ENCODE peak calls at places on chromosome 15, in five cellular contexts. One of them, this sample, is unnamed.

GRCh38 chr15:65468229-65468628 is 45.5 kb upstream of the IGDCC4 start:
- DNase-seq in kidney epithelial cell: no peak
- DNase-seq in endothelial cell: no peak
- DNase-seq in WERI-Rb-1: no peak
- DNase-seq in left lung: no peak
- DNase-seq in this sample: no peak

GRCh38 chr15:49692514-49693090 is 71.8 kb downstream of the DTWD1 start:
- DNase-seq in kidney epithelial cell: no peak
- DNase-seq in WERI-Rb-1: no peak
- DNase-seq in left lung: no peak
- DNase-seq in endothelial cell: no peak
- DNase-seq in this sample: no peak

GRCh38 chr15:63492541-63493077 is 11.8 kb upstream of the USP3 start:
- DNase-seq in kidney epithelial cell: no peak
- DNase-seq in WERI-Rb-1: peak; percentile 51
- DNase-seq in endothelial cell: no peak
- DNase-seq in left lung: no peak
- DNase-seq in this sample: no peak

GRCh38 chr15:33161209-33161608 is 33.3 kb downstream of the FMN1 start:
- DNase-seq in WERI-Rb-1: peak; percentile 48
- DNase-seq in left lung: no peak
- DNase-seq in kidney epithelial cell: no peak
- DNase-seq in endothelial cell: no peak
- DNase-seq in this sample: no peak

GRCh38 chr15:89463113-89463512 is 33.3 kb downstream of the RHCG start:
- DNase-seq in WERI-Rb-1: no peak
- DNase-seq in kidney epithelial cell: no peak
- DNase-seq in endothelial cell: no peak
- DNase-seq in left lung: no peak
- DNase-seq in this sample: no peak

GRCh38 chr15:82108489-82109078 is 62.8 kb upstream of the MEX3B start:
- DNase-seq in WERI-Rb-1: peak; percentile 67
- DNase-seq in kidney epithelial cell: no peak
- DNase-seq in left lung: peak; percentile 35
- DNase-seq in endothelial cell: peak; percentile 89
- DNase-seq in this sample: no peak

GRCh38 chr15:58440922-58441321 is 9.1 kb downstream of the LIPC start:
- DNase-seq in left lung: peak; percentile 74
- DNase-seq in kidney epithelial cell: no peak
- DNase-seq in WERI-Rb-1: no peak
- DNase-seq in endothelial cell: no peak
- DNase-seq in this sample: no peak

GRCh38 chr15:78685925-78686324 is 44.9 kb upstream of the CHRNB4 start:
- DNase-seq in kidney epithelial cell: no peak
- DNase-seq in left lung: no peak
- DNase-seq in endothelial cell: no peak
- DNase-seq in WERI-Rb-1: no peak
- DNase-seq in this sample: no peak

GRCh38 chr15:69491051-69491505 is 38.5 kb downstream of the RPLP1 start:
- DNase-seq in kidney epithelial cell: no peak
- DNase-seq in endothelial cell: no peak
- DNase-seq in left lung: no peak
- DNase-seq in WERI-Rb-1: no peak
- DNase-seq in this sample: no peak

GRCh38 chr15:78854973-78855372 is 17.7 kb upstream of the MORF4L1 start:
- DNase-seq in WERI-Rb-1: no peak
- DNase-seq in kidney epithelial cell: no peak
- DNase-seq in endothelial cell: no peak
- DNase-seq in left lung: no peak
- DNase-seq in this sample: no peak

GRCh38 chr15:69131362-69132215 is 28.8 kb upstream of the GLCE start:
- DNase-seq in endothelial cell: no peak
- DNase-seq in kidney epithelial cell: no peak
- DNase-seq in WERI-Rb-1: no peak
- DNase-seq in left lung: peak; percentile 48
- DNase-seq in this sample: no peak

GRCh38 chr15:24862726-24863521 is 91.9 kb upstream of the SNRPN start:
- DNase-seq in endothelial cell: no peak
- DNase-seq in left lung: no peak
- DNase-seq in WERI-Rb-1: no peak
- DNase-seq in kidney epithelial cell: no peak
- DNase-seq in this sample: no peak

GRCh38 chr15:39472661-39473657 is 107.9 kb upstream of the THBS1 start:
- DNase-seq in endothelial cell: no peak
- DNase-seq in left lung: peak; percentile 83
- DNase-seq in kidney epithelial cell: peak; percentile 12
- DNase-seq in WERI-Rb-1: no peak
- DNase-seq in this sample: no peak

GRCh38 chr15:83734487-83734886 is 80.6 kb downstream of the ADAMTSL3 start:
- DNase-seq in kidney epithelial cell: no peak
- DNase-seq in WERI-Rb-1: peak; percentile 37
- DNase-seq in left lung: no peak
- DNase-seq in endothelial cell: peak; percentile 50
- DNase-seq in this sample: no peak

GRCh38 chr15:62822228-62822627 is 220.3 kb upstream of the TPM1 start:
- DNase-seq in endothelial cell: no peak
- DNase-seq in WERI-Rb-1: no peak
- DNase-seq in left lung: no peak
- DNase-seq in kidney epithelial cell: no peak
- DNase-seq in this sample: no peak

GRCh38 chr15:78956937-78957336 is 12.1 kb upstream of the CTSH start:
- DNase-seq in left lung: no peak
- DNase-seq in kidney epithelial cell: no peak
- DNase-seq in endothelial cell: no peak
- DNase-seq in WERI-Rb-1: no peak
- DNase-seq in this sample: peak; percentile 4

GRCh38 chr15:88476635-88477038 is 9.1 kb downstream of the MRPS11 start:
- DNase-seq in kidney epithelial cell: no peak
- DNase-seq in left lung: no peak
- DNase-seq in endothelial cell: peak; percentile 32
- DNase-seq in WERI-Rb-1: peak; percentile 79
- DNase-seq in this sample: no peak

GRCh38 chr15:45347989-45348388 is 30.4 kb downstream of the GATM start:
- DNase-seq in endothelial cell: no peak
- DNase-seq in kidney epithelial cell: no peak
- DNase-seq in left lung: no peak
- DNase-seq in WERI-Rb-1: no peak
- DNase-seq in this sample: no peak

GRCh38 chr15:33789141-33789540 is 179.2 kb upstream of the CHRM5 start:
- DNase-seq in left lung: no peak
- DNase-seq in WERI-Rb-1: no peak
- DNase-seq in kidney epithelial cell: peak; percentile 7
- DNase-seq in endothelial cell: no peak
- DNase-seq in this sample: no peak

GRCh38 chr15:50181983-50182232 is at the start of gene SLC27A2:
- DNase-seq in WERI-Rb-1: peak; percentile 78
- DNase-seq in kidney epithelial cell: no peak
- DNase-seq in endothelial cell: no peak
- DNase-seq in left lung: peak; percentile 58
- DNase-seq in this sample: no peak

GRCh38 chr15:64443747-64444621 is 16.4 kb upstream of the ZNF609 start:
- DNase-seq in endothelial cell: no peak
- DNase-seq in left lung: no peak
- DNase-seq in WERI-Rb-1: no peak
- DNase-seq in kidney epithelial cell: peak; percentile 51
- DNase-seq in this sample: no peak

GRCh38 chr15:59583088-59583487 is 28.5 kb upstream of the GCNT3 start:
- DNase-seq in kidney epithelial cell: no peak
- DNase-seq in WERI-Rb-1: no peak
- DNase-seq in endothelial cell: no peak
- DNase-seq in left lung: no peak
- DNase-seq in this sample: no peak

GRCh38 chr15:49242820-49243219 is 72.8 kb downstream of the GALK2 start:
- DNase-seq in endothelial cell: no peak
- DNase-seq in kidney epithelial cell: peak; percentile 5
- DNase-seq in left lung: peak; percentile 45
- DNase-seq in WERI-Rb-1: no peak
- DNase-seq in this sample: no peak

GRCh38 chr15:99224815-99225214 is 24.6 kb downstream of the TTC23 start:
- DNase-seq in kidney epithelial cell: no peak
- DNase-seq in endothelial cell: no peak
- DNase-seq in left lung: no peak
- DNase-seq in WERI-Rb-1: no peak
- DNase-seq in this sample: no peak

GRCh38 chr15:25901841-25902610 is 38.9 kb upstream of the ATP10A start:
- DNase-seq in endothelial cell: no peak
- DNase-seq in left lung: no peak
- DNase-seq in kidney epithelial cell: no peak
- DNase-seq in WERI-Rb-1: no peak
- DNase-seq in this sample: no peak

GRCh38 chr15:42772901-42773300 is 36.0 kb upstream of the CDAN1 start:
- DNase-seq in endothelial cell: no peak
- DNase-seq in WERI-Rb-1: no peak
- DNase-seq in left lung: no peak
- DNase-seq in kidney epithelial cell: no peak
- DNase-seq in this sample: no peak

GRCh38 chr15:63523306-63523990 is 19.1 kb downstream of the USP3 start:
- DNase-seq in kidney epithelial cell: no peak
- DNase-seq in left lung: no peak
- DNase-seq in WERI-Rb-1: no peak
- DNase-seq in endothelial cell: no peak
- DNase-seq in this sample: no peak

GRCh38 chr15:35499723-35500122 is 46.2 kb downstream of the DPH6 start:
- DNase-seq in kidney epithelial cell: no peak
- DNase-seq in left lung: no peak
- DNase-seq in WERI-Rb-1: no peak
- DNase-seq in endothelial cell: no peak
- DNase-seq in this sample: no peak

GRCh38 chr15:75140080-75140879 is 61.4 kb upstream of the C15orf39 start:
- DNase-seq in endothelial cell: no peak
- DNase-seq in WERI-Rb-1: no peak
- DNase-seq in left lung: no peak
- DNase-seq in kidney epithelial cell: no peak
- DNase-seq in this sample: no peak

GRCh38 chr15:78007965-78008886 is 69.3 kb downstream of the TBC1D2B start:
- DNase-seq in endothelial cell: no peak
- DNase-seq in kidney epithelial cell: no peak
- DNase-seq in left lung: peak; percentile 65
- DNase-seq in WERI-Rb-1: no peak
- DNase-seq in this sample: no peak

GRCh38 chr15:43516801-43517353 is 531 bp upstream of the MAP1A start:
- DNase-seq in endothelial cell: no peak
- DNase-seq in kidney epithelial cell: no peak
- DNase-seq in left lung: no peak
- DNase-seq in WERI-Rb-1: no peak
- DNase-seq in this sample: no peak

GRCh38 chr15:50145451-50145872 is 26.4 kb upstream of the ATP8B4 start:
- DNase-seq in kidney epithelial cell: no peak
- DNase-seq in endothelial cell: no peak
- DNase-seq in left lung: no peak
- DNase-seq in WERI-Rb-1: no peak
- DNase-seq in this sample: no peak

GRCh38 chr15:56537881-56538280 is 72.9 kb upstream of the MNS1 start:
- DNase-seq in left lung: peak; percentile 35
- DNase-seq in endothelial cell: no peak
- DNase-seq in kidney epithelial cell: no peak
- DNase-seq in WERI-Rb-1: no peak
- DNase-seq in this sample: peak; percentile 42

GRCh38 chr15:62067448-62068044 is 769 bp downstream of the C2CD4A start:
- DNase-seq in endothelial cell: peak; percentile 21
- DNase-seq in left lung: peak; percentile 34
- DNase-seq in kidney epithelial cell: no peak
- DNase-seq in WERI-Rb-1: peak; percentile 31
- DNase-seq in this sample: no peak

GRCh38 chr15:70195171-70195807 is 97.6 kb upstream of the TLE3 start:
- DNase-seq in kidney epithelial cell: peak; percentile 12
- DNase-seq in left lung: no peak
- DNase-seq in WERI-Rb-1: no peak
- DNase-seq in endothelial cell: no peak
- DNase-seq in this sample: no peak

GRCh38 chr15:29270169-29270955 is 740 bp upstream of the NSMCE3 start:
- DNase-seq in kidney epithelial cell: no peak
- DNase-seq in endothelial cell: no peak
- DNase-seq in WERI-Rb-1: no peak
- DNase-seq in left lung: no peak
- DNase-seq in this sample: no peak

GRCh38 chr15:91238664-91239428 is 138.8 kb downstream of the SV2B start:
- DNase-seq in endothelial cell: no peak
- DNase-seq in left lung: no peak
- DNase-seq in kidney epithelial cell: no peak
- DNase-seq in WERI-Rb-1: no peak
- DNase-seq in this sample: no peak

GRCh38 chr15:91234759-91235158 is 134.7 kb downstream of the SV2B start:
- DNase-seq in left lung: no peak
- DNase-seq in kidney epithelial cell: no peak
- DNase-seq in WERI-Rb-1: no peak
- DNase-seq in endothelial cell: no peak
- DNase-seq in this sample: no peak

GRCh38 chr15:91237493-91237892 is 137.4 kb downstream of the SV2B start:
- DNase-seq in kidney epithelial cell: no peak
- DNase-seq in left lung: no peak
- DNase-seq in WERI-Rb-1: no peak
- DNase-seq in endothelial cell: no peak
- DNase-seq in this sample: no peak

GRCh38 chr15:91235376-91235775 is 135.3 kb downstream of the SV2B start:
- DNase-seq in kidney epithelial cell: no peak
- DNase-seq in left lung: no peak
- DNase-seq in WERI-Rb-1: no peak
- DNase-seq in endothelial cell: no peak
- DNase-seq in this sample: no peak
- TF ChIP-seq CTCF in kidney epithelial cell: no peak
- TF ChIP-seq CTCF in left lung: no peak
- TF ChIP-seq CTCF in WERI-Rb-1: no peak
- TF ChIP-seq CTCF in endothelial cell: peak; percentile 56
- TF ChIP-seq CTCF in this sample: no peak

DNA sequence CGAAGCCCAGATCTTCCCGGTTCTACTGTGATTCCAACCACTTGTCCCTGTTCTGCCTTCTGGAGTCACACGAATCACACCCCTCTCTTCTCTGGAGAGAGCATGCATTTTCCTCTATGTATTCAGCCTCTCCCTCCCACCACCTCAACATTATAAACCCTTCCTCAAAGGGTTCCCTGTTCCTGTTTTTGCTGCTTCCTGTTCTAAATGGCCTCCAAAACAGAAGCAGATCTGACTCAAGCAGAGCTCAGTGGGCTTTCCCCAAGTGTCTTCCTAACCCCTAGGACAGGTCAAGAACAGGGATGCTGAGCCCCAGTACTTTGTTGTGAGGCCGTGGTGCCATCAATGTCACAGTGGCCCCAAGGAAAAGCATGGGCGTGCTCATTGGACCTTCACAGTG is 75.7 kb upstream of the ARNT2 start:
- DNase-seq in kidney epithelial cell: no peak
- DNase-seq in left lung: no peak
- DNase-seq in endothelial cell: no peak
- DNase-seq in WERI-Rb-1: no peak
- DNase-seq in this sample: no peak
- TF ChIP-seq CTCF in kidney epithelial cell: no peak
- TF ChIP-seq CTCF in left lung: no peak
- TF ChIP-seq CTCF in endothelial cell: no peak
- TF ChIP-seq CTCF in WERI-Rb-1: no peak
- TF ChIP-seq CTCF in this sample: no peak

GRCh38 chr15:19973718-19974117 is 567.9 kb downstream of the GOLGA6L6 start:
- DNase-seq in kidney epithelial cell: no peak
- DNase-seq in left lung: no peak
- DNase-seq in WERI-Rb-1: peak; percentile 17
- DNase-seq in endothelial cell: no peak
- DNase-seq in this sample: no peak
- TF ChIP-seq CTCF in kidney epithelial cell: no peak
- TF ChIP-seq CTCF in left lung: no peak
- TF ChIP-seq CTCF in WERI-Rb-1: peak; percentile 26
- TF ChIP-seq CTCF in endothelial cell: no peak
- TF ChIP-seq CTCF in this sample: no peak

GRCh38 chr15:32029862-32030781 is at the start of gene CHRNA7:
- DNase-seq in kidney epithelial cell: no peak
- DNase-seq in WERI-Rb-1: peak; percentile 83
- DNase-seq in endothelial cell: peak; percentile 72
- DNase-seq in left lung: peak; percentile 47
- DNase-seq in this sample: no peak
- TF ChIP-seq CTCF in kidney epithelial cell: peak; percentile 29
- TF ChIP-seq CTCF in WERI-Rb-1: peak; percentile 29
- TF ChIP-seq CTCF in endothelial cell: peak; percentile 26
- TF ChIP-seq CTCF in left lung: no peak
- TF ChIP-seq CTCF in this sample: peak; percentile 50